ENCODE peak calls at places on chromosomes 5 and 9, in eight cellular contexts. A is endothelial cell of umbilical vein; L is left ventricle myocardium inferior; B is CD8-positive, alpha-beta memory T cell; J is heart right ventricle; Q is SJSA1; T is astrocyte; D is small intestine. R is an unnamed sample. For H3K36me3 and H3K4me1, the result is how much of the 10 kb centered on the place peaks cover.

GRCh38 chr5:151906246-151906645 is 18.4 kb downstream of the GLRA1 start:
- DNase-seq in A (no peak), L (no peak), B (no peak), J (no peak), Q (no peak), T (peak), D (no peak), R (no peak)

GRCh38 chr5:102545175-102545574 is 46.4 kb upstream of the SLCO6A1 start:
- DNase-seq in A (peak), L (no peak), B (no peak), J (no peak), Q (no peak), T (no peak), D (no peak), R (peak)

GRCh38 chr9:6134661-6135177 is 80.9 kb upstream of the IL33 start:
- DNase-seq in A (no peak), L (no peak), B (no peak), J (no peak), Q (no peak), T (peak), D (no peak), R (no peak)

GRCh38 chr5:6602441-6602840 is 30.4 kb downstream of the NSUN2 start:
- DNase-seq in A (no peak), L (no peak), B (no peak), J (no peak), Q (peak), T (no peak), D (no peak), R (no peak)

GRCh38 chr9:28782630-28783029 is 1209.3 kb upstream of the C9orf72 start:
- DNase-seq in A (no peak), L (no peak), B (no peak), J (no peak), Q (no peak), T (no peak), D (no peak), R (no peak)

GRCh38 chr5:14869286-14870164 is 2.1 kb downstream of the ANKH start:
- DNase-seq in A (no peak), L (no peak), B (peak), J (no peak), Q (no peak), T (no peak), D (peak), R (no peak)

GRCh38 chr5:148488757-148489156 is 105.0 kb downstream of the FBXO38 start:
- DNase-seq in A (no peak), L (no peak), B (no peak), J (no peak), Q (no peak), T (no peak), D (no peak), R (no peak)

GRCh38 chr9:105187781-105188180 is 56.7 kb upstream of the SLC44A1 start:
- DNase-seq in A (peak), L (no peak), B (no peak), J (no peak), Q (no peak), T (peak), D (no peak), R (no peak)

GRCh38 chr5:150801117-150801927 is 22.8 kb downstream of the SMIM3 start:
- DNase-seq in A (peak), L (no peak), B (peak), J (peak), Q (no peak), T (peak), D (peak), R (peak)

GRCh38 chr9:136538599-136539426 is 7.0 kb downstream of the NOTCH1 start:
- DNase-seq in A (peak), L (peak), B (peak), J (peak), Q (no peak), T (no peak), D (no peak), R (no peak)

GRCh38 chr5:158695595-158696330 is 404.0 kb downstream of the EBF1 start:
- DNase-seq in A (peak), L (peak), B (peak), J (peak), Q (peak), T (peak), D (peak), R (peak)

GRCh38 chr5:153515269-153515668 is 24.8 kb downstream of the GRIA1 start:
- DNase-seq in A (no peak), L (no peak), B (no peak), J (no peak), Q (no peak), T (peak), D (no peak), R (no peak)

GRCh38 chr9:130173462-130173876 is 1.3 kb downstream of the NCS1 start:
- DNase-seq in A (no peak), L (no peak), B (no peak), J (no peak), Q (no peak), T (no peak), D (no peak), R (peak)

GRCh38 chr9:119736478-119737454 is 367.5 kb upstream of the BRINP1 start:
- DNase-seq in A (no peak), L (no peak), B (no peak), J (no peak), Q (no peak), T (no peak), D (no peak), R (no peak)

GRCh38 chr5:9538504-9538903 is 7.4 kb downstream of the SEMA5A start:
- DNase-seq in A (no peak), L (no peak), B (no peak), J (no peak), Q (peak), T (no peak), D (no peak), R (no peak)

GRCh38 chr9:4774209-4774608 is 18.5 kb upstream of the RCL1 start:
- DNase-seq in A (no peak), L (no peak), B (no peak), J (peak), Q (no peak), T (no peak), D (no peak), R (no peak)

GRCh38 chr5:151148583-151148982 is 9.0 kb downstream of the ANXA6 start:
- DNase-seq in A (no peak), L (no peak), B (no peak), J (no peak), Q (no peak), T (no peak), D (no peak), R (no peak)

GRCh38 chr9:87534957-87535356 is 37.3 kb downstream of the DAPK1 start:
- DNase-seq in A (no peak), L (no peak), B (no peak), J (no peak), Q (no peak), T (no peak), D (no peak), R (no peak)

GRCh38 chr5:169861934-169862333 is 118.4 kb downstream of the INSYN2B start:
- DNase-seq in A (no peak), L (no peak), B (no peak), J (no peak), Q (no peak), T (peak), D (no peak), R (no peak)

GRCh38 chr9:36327903-36328302 is 69.7 kb upstream of the GNE start:
- DNase-seq in A (no peak), L (no peak), B (no peak), J (no peak), Q (no peak), T (peak), D (no peak), R (peak)

GRCh38 chr5:54703091-54703490 is 185.5 kb downstream of the SNX18 start:
- DNase-seq in A (peak), L (peak), B (no peak), J (peak), Q (peak), T (peak), D (peak), R (no peak)

GRCh38 chr9:23938908-23939307 is 112.9 kb upstream of the ELAVL2 start:
- DNase-seq in A (no peak), L (no peak), B (no peak), J (no peak), Q (no peak), T (no peak), D (no peak), R (no peak)

GRCh38 chr5:8516356-8516755 is 647.4 kb downstream of the MTRR start:
- DNase-seq in A (no peak), L (no peak), B (no peak), J (no peak), Q (no peak), T (no peak), D (no peak), R (no peak)

GRCh38 chr5:112549605-112550161 is 130.6 kb upstream of the EPB41L4A start:
- DNase-seq in A (no peak), L (no peak), B (no peak), J (no peak), Q (no peak), T (no peak), D (peak), R (no peak)

GRCh38 chr5:139664727-139665351 is 16.7 kb downstream of the CXXC5 start:
- DNase-seq in A (no peak), L (peak), B (no peak), J (no peak), Q (no peak), T (no peak), D (no peak), R (no peak)

GRCh38 chr9:28456886-28457285 is 883.6 kb upstream of the C9orf72 start:
- DNase-seq in A (no peak), L (no peak), B (no peak), J (no peak), Q (no peak), T (no peak), D (no peak), R (no peak)

GRCh38 chr5:159508344-159508743 is 178.1 kb upstream of the IL12B start:
- DNase-seq in A (no peak), L (no peak), B (no peak), J (peak), Q (no peak), T (no peak), D (no peak), R (no peak)

GRCh38 chr5:95081500-95082355 is 203.2 kb downstream of the MCTP1 start:
- DNase-seq in A (peak), L (peak), B (peak), J (peak), Q (peak), T (peak), D (no peak), R (peak)

GRCh38 chr5:159452480-159453167 is 122.3 kb upstream of the IL12B start:
- DNase-seq in A (no peak), L (no peak), B (no peak), J (no peak), Q (no peak), T (no peak), D (peak), R (no peak)

GRCh38 chr9:127916665-127917581 is at the start of gene ST6GALNAC4:
- DNase-seq in A (peak), L (peak), B (peak), J (peak), Q (peak), T (peak), D (peak), R (peak)

GRCh38 chr5:38467353-38468040 is 88.9 kb downstream of the LIFR start:
- DNase-seq in A (peak), L (peak), B (no peak), J (peak), Q (no peak), T (peak), D (no peak), R (no peak)

GRCh38 chr9:79616013-79616412 is 44.2 kb downstream of the TLE4 start:
- DNase-seq in A (no peak), L (no peak), B (no peak), J (no peak), Q (no peak), T (no peak), D (no peak), R (no peak)

GRCh38 chr5:126483156-126483555 is 59.9 kb downstream of the GRAMD2B start:
- DNase-seq in A (no peak), L (no peak), B (no peak), J (no peak), Q (no peak), T (no peak), D (no peak), R (peak)
- H3K27ac ChIP-seq in A (no peak), L (peak), B (no peak), J (no peak), Q (peak), T (no peak), D (no peak), R (peak)

GRCh38 chr5:79986260-79986659 is 4.8 kb downstream of the MTX3 start:
- DNase-seq in A (no peak), L (no peak), B (no peak), J (no peak), Q (no peak), T (no peak), D (no peak), R (no peak)
- H3K36me3 ChIP-seq in A (under half), L (half or more), B (under half), J (half or more), Q (half or more), T (under half), D (under half), R (half or more)

DNA sequence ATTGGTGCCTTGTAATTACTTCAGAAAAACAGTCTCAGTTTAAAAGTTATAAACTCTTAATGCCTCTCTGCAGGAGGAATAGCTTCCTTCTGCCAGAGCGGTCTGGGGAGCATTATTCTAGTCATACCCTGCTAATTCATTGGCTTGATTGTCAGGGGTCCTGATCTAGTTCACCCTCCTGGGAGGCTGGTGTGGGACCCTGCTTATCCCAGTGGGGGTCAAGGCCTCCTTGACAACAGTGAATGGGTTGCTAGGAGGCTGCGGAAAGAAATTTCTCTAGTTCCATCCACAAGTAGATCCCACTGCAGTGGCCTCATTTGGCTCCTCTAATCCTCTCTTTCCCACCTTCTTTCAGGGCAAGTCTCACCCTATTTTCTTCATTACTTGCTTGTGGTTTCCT is 105.7 kb downstream of the TMC1 start:
- DNase-seq in A (no peak), L (no peak), B (no peak), J (no peak), Q (no peak), T (no peak), D (no peak), R (no peak)
- H3K4me1 ChIP-seq in A (under half), L (under half), B (under half), J (under half), Q (under half), T (under half), D (under half), R (under half)

DNA sequence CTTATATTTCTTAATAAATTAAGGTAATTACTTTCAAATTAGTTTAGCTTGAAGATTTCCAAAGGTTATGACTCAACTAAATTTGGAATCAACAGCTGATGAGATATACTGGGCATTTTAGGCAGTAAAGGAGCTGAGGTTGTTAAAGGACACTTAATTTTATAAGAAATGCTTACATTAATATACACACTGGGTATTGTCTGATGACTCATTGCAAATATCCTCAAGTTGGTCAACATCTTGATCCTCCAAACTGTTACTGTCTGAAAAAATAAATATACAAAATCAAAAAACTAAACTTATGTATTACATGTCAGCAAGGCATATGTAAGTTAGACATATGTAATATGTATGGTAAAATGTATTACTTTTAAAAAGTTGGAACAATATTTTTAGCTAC is 3.4 kb downstream of the GFM2 start:
- DNase-seq in A (no peak), L (no peak), B (no peak), J (no peak), Q (no peak), T (no peak), D (no peak), R (no peak)
- H3K27ac ChIP-seq in A (no peak), L (no peak), B (no peak), J (no peak), Q (peak), T (no peak), D (no peak), R (peak)